ENCODE peak calls at places on chromosomes 4 and X, in four cellular contexts. R, C, H and B are unnamed samples.

GRCh38 chrX:49172280-49172780 is 632 bp downstream of the PLP2 start:
- DNase-seq in R (no peak), C (peak; percentile 78), H (peak; percentile 42), B (no peak)

GRCh38 chrX:1384738-1385250 is 7.1 kb downstream of the SLC25A6 start:
- DNase-seq in R (no peak), C (no peak), H (no peak), B (no peak)

GRCh38 chrX:25344191-25344936 is 328.6 kb upstream of the ARX start:
- DNase-seq in R (no peak), C (no peak), H (no peak), B (no peak)

GRCh38 chr4:85543832-85544231 is 68.9 kb downstream of the ARHGAP24 start:
- DNase-seq in R (no peak), C (no peak), H (peak; percentile 70), B (no peak)

GRCh38 chr4:6280365-6280996 is 10.8 kb downstream of the WFS1 start:
- DNase-seq in R (no peak), C (no peak), H (no peak), B (no peak)

GRCh38 chrX:13670197-13670596 is 17.3 kb downstream of the TCEANC start:
- DNase-seq in R (no peak), C (no peak), H (no peak), B (no peak)

GRCh38 chrX:136850441-136851175 is 29.9 kb downstream of the RBMX start:
- DNase-seq in R (no peak), C (no peak), H (no peak), B (no peak)

GRCh38 chr4:186725422-186726149 is 1.9 kb upstream of the FAT1 start:
- DNase-seq in R (peak; percentile 58), C (peak; percentile 83), H (peak; percentile 87), B (peak; percentile 94)

GRCh38 chr4:22338806-22339205 is 177.1 kb downstream of the ADGRA3 start:
- DNase-seq in R (no peak), C (no peak), H (no peak), B (no peak)

GRCh38 chr4:53199356-53199755 is 166.5 kb downstream of the SCFD2 start:
- DNase-seq in R (no peak), C (no peak), H (no peak), B (no peak)

GRCh38 chrX:141902366-141902765 is 1.3 kb upstream of the MAGEC1 start:
- DNase-seq in R (no peak), C (no peak), H (no peak), B (no peak)

GRCh38 chrX:74537011-74537390 is 77.4 kb downstream of the RLIM start:
- DNase-seq in R (no peak), C (no peak), H (peak; percentile 38), B (peak; percentile 79)

GRCh38 chr4:183300660-183301059 is 19.4 kb downstream of the CLDN22 start:
- DNase-seq in R (no peak), C (no peak), H (no peak), B (no peak)

GRCh38 chrX:73289039-73289438 is 74.4 kb upstream of the NAP1L2 start:
- DNase-seq in R (no peak), C (no peak), H (no peak), B (no peak)

GRCh38 chrX:9530848-9531274 is 66.0 kb downstream of the TBL1X start:
- DNase-seq in R (no peak), C (peak; percentile 16), H (peak; percentile 84), B (no peak)

GRCh38 chrX:71111141-71111843 is at the start of gene IL2RG:
- DNase-seq in R (no peak), C (no peak), H (no peak), B (no peak)

GRCh38 chrX:44225667-44226066 is 117.8 kb downstream of the EFHC2 start:
- DNase-seq in R (no peak), C (no peak), H (no peak), B (no peak)

GRCh38 chrX:50594788-50595187 is 124.2 kb upstream of the DGKK start:
- DNase-seq in R (no peak), C (no peak), H (no peak), B (no peak)

GRCh38 chrX:104565791-104566687 is at the start of gene IL1RAPL2:
- DNase-seq in R (peak; percentile 53), C (peak; percentile 68), H (peak; percentile 19), B (no peak)

GRCh38 chr4:38136604-38137003 is 176.4 kb downstream of the PTTG2 start:
- DNase-seq in R (no peak), C (no peak), H (no peak), B (no peak)

GRCh38 chr4:54082168-54082567 is 17.8 kb upstream of the CHIC2 start:
- DNase-seq in R (no peak), C (peak; percentile 65), H (peak; percentile 98), B (peak; percentile 92)

GRCh38 chr4:5870220-5870619 is 22.7 kb downstream of the CRMP1 start:
- DNase-seq in R (no peak), C (no peak), H (no peak), B (no peak)

GRCh38 chrX:56232221-56233082 is at the start of gene KLF8:
- DNase-seq in R (no peak), C (peak; percentile 21), H (no peak), B (no peak)

DNA sequence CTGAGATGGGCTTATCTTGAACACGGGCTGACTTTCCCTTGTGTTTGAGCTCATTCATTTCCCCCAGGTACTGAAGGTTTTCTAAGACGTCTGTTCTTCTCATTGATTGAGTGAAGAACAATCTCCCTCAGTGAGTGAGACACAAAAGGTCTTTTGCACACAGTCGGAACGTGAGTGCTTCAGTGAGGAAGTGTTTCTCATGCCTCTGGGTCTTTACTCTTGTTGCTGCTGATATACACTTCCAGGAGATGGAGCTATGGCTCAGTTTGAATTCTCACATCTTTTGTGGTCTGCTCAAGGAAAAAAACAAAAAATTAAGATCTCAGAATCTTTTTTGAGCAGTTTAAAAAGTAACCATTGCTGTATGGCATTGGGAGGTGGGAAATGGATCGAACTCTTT is 981.9 kb upstream of the TENM3 start:
- DNase-seq in R (no peak), C (peak; percentile 3), H (peak; percentile 39), B (no peak)
- TF ChIP-seq CTCF in R (peak; percentile 54), C (no peak), H (peak; percentile 56), B (peak; percentile 64)

GRCh38 chr4:15001248-15001824 is 945 bp upstream of the CPEB2 start:
- DNase-seq in R (no peak), C (peak; percentile 35), H (peak; percentile 92), B (peak; percentile 93)
- TF ChIP-seq CTCF in R (no peak), C (no peak), H (no peak), B (no peak)

GRCh38 chr4:102815981-102816380 is 11.4 kb downstream of the UBE2D3 start:
- DNase-seq in R (no peak), C (no peak), H (peak; percentile 93), B (no peak)
- TF ChIP-seq CTCF in R (no peak), C (no peak), H (no peak), B (no peak)

GRCh38 chr4:17111436-17111835 is 213.0 kb upstream of the LDB2 start:
- DNase-seq in R (no peak), C (no peak), H (no peak), B (no peak)

GRCh38 chr4:17109126-17109525 is 210.7 kb upstream of the LDB2 start:
- DNase-seq in R (no peak), C (no peak), H (no peak), B (no peak)

GRCh38 chr4:17117746-17118145 is 219.3 kb upstream of the LDB2 start:
- DNase-seq in R (no peak), C (no peak), H (peak; percentile 87), B (no peak)

GRCh38 chr4:17115546-17115945 is 217.1 kb upstream of the LDB2 start:
- DNase-seq in R (no peak), C (no peak), H (no peak), B (no peak)

GRCh38 chr4:17111959-17112659 is 213.7 kb upstream of the LDB2 start:
- DNase-seq in R (no peak), C (peak; percentile 12), H (no peak), B (no peak)
- TF ChIP-seq CTCF in R (peak; percentile 49), C (no peak), H (peak; percentile 52), B (peak; percentile 40)